ENCODE peak calls at places on chromosomes 3 and 15, in five cellular contexts. One of them, this sample, is unnamed.

GRCh38 chr3:53819163-53819868 is 26.9 kb downstream of the CHDH start:
- DNase-seq in endothelial cell of umbilical vein: no peak
- DNase-seq in ovary: no peak
- DNase-seq in NCI-H460: no peak
- DNase-seq in H9: no peak
- DNase-seq in this sample: no peak

GRCh38 chr3:25289663-25290062 is 138.4 kb upstream of the RARB start:
- DNase-seq in endothelial cell of umbilical vein: no peak
- DNase-seq in ovary: no peak
- DNase-seq in NCI-H460: no peak
- DNase-seq in H9: no peak
- DNase-seq in this sample: no peak

GRCh38 chr3:16724487-16724886 is 119.3 kb upstream of the DAZL start:
- DNase-seq in endothelial cell of umbilical vein: no peak
- DNase-seq in ovary: no peak
- DNase-seq in NCI-H460: no peak
- DNase-seq in H9: no peak
- DNase-seq in this sample: no peak

GRCh38 chr3:159113476-159113875 is 311.6 kb downstream of the MFSD1 start:
- DNase-seq in endothelial cell of umbilical vein: no peak
- DNase-seq in ovary: no peak
- DNase-seq in NCI-H460: no peak
- DNase-seq in H9: no peak
- DNase-seq in this sample: no peak

GRCh38 chr3:172701758-172702157 is 9.1 kb downstream of the NCEH1 start:
- DNase-seq in endothelial cell of umbilical vein: no peak
- DNase-seq in ovary: no peak
- DNase-seq in NCI-H460: no peak
- DNase-seq in H9: no peak
- DNase-seq in this sample: no peak

GRCh38 chr3:126526668-126527005 is 2.7 kb downstream of the CHST13 start:
- DNase-seq in endothelial cell of umbilical vein: no peak
- DNase-seq in ovary: no peak
- DNase-seq in NCI-H460: no peak
- DNase-seq in H9: no peak
- DNase-seq in this sample: no peak

GRCh38 chr3:175029828-175030227 is 170.7 kb downstream of the NAALADL2 start:
- DNase-seq in endothelial cell of umbilical vein: no peak
- DNase-seq in ovary: no peak
- DNase-seq in NCI-H460: no peak
- DNase-seq in H9: no peak
- DNase-seq in this sample: no peak

GRCh38 chr3:7672124-7672523 is 811.2 kb downstream of the GRM7 start:
- DNase-seq in endothelial cell of umbilical vein: no peak
- DNase-seq in ovary: no peak
- DNase-seq in NCI-H460: peak
- DNase-seq in H9: no peak
- DNase-seq in this sample: no peak

GRCh38 chr3:60217156-60217911 is 1033.9 kb downstream of the FHIT start:
- DNase-seq in endothelial cell of umbilical vein: no peak
- DNase-seq in ovary: no peak
- DNase-seq in NCI-H460: no peak
- DNase-seq in H9: no peak
- DNase-seq in this sample: no peak

GRCh38 chr3:127064391-127065137 is 81.6 kb downstream of the PLXNA1 start:
- DNase-seq in endothelial cell of umbilical vein: no peak
- DNase-seq in ovary: no peak
- DNase-seq in NCI-H460: no peak
- DNase-seq in H9: no peak
- DNase-seq in this sample: no peak

GRCh38 chr3:40341671-40342070 is 32.2 kb downstream of the EIF1B start:
- DNase-seq in endothelial cell of umbilical vein: no peak
- DNase-seq in ovary: no peak
- DNase-seq in NCI-H460: no peak
- DNase-seq in H9: no peak
- DNase-seq in this sample: peak

GRCh38 chr15:34973512-34973911 is 4.0 kb upstream of the AQR start:
- DNase-seq in endothelial cell of umbilical vein: no peak
- DNase-seq in ovary: no peak
- DNase-seq in NCI-H460: no peak
- DNase-seq in H9: no peak
- DNase-seq in this sample: no peak

GRCh38 chr3:137762674-137763593 is 1.2 kb upstream of the SOX14 start:
- DNase-seq in endothelial cell of umbilical vein: no peak
- DNase-seq in ovary: no peak
- DNase-seq in NCI-H460: no peak
- DNase-seq in H9: no peak
- DNase-seq in this sample: no peak

This sample was measured in BE2C.